ENCODE peak calls at places on chromosomes 7 and 10, in ten cellular contexts. K, Y, Q, E, G, X, F, B, S and W are unnamed samples.

GRCh38 chr10:129517680-129518057 is 50.6 kb downstream of the MGMT start:
- DNase-seq in K (no peak), S (no peak), G (no peak), F (no peak), Y (no peak), B (no peak), X (no peak), E (no peak), Q (no peak), W (no peak)

GRCh38 chr7:151552352-151553028 is 32.8 kb upstream of the RHEB start:
- DNase-seq in K (no peak), Y (no peak), G (no peak), F (peak), B (no peak), E (no peak), S (no peak), X (no peak), Q (no peak), W (no peak)

GRCh38 chr10:103666109-103666508 is 172.6 kb downstream of the NEURL1 start:
- DNase-seq in S (no peak), G (no peak), B (peak), Q (peak), K (peak), Y (peak), F (peak), E (peak), X (no peak), W (peak)

GRCh38 chr10:132994371-132994796 is 52.0 kb upstream of the CFAP46 start:
- DNase-seq in S (no peak), X (no peak), Y (peak), B (no peak), Q (no peak), E (no peak), K (no peak), F (no peak), G (no peak), W (peak)

GRCh38 chr10:110273474-110273873 is 31.2 kb downstream of the SMNDC1 start:
- DNase-seq in B (peak), Q (no peak), K (peak), E (peak), F (no peak), X (no peak), Y (peak), S (no peak), G (peak), W (peak)

GRCh38 chr7:76506081-76506440 is 4.3 kb upstream of the UPK3B start:
- DNase-seq in G (no peak), K (no peak), X (no peak), E (no peak), B (no peak), Q (peak), S (no peak), Y (no peak), F (no peak), W (no peak)

GRCh38 chr7:116339564-116339963 is 129.2 kb downstream of the TES start:
- DNase-seq in E (no peak), Q (no peak), G (no peak), S (no peak), K (peak), X (no peak), F (no peak), B (no peak), Y (no peak), W (peak)

GRCh38 chr10:72238392-72239175 is 22.5 kb upstream of the ASCC1 start:
- DNase-seq in E (no peak), B (no peak), F (no peak), Y (no peak), G (no peak), S (no peak), Q (no peak), X (no peak), K (no peak), W (no peak)

GRCh38 chr7:123637203-123637602 is 18.5 kb upstream of the LMOD2 start:
- DNase-seq in Q (peak), E (no peak), F (no peak), K (no peak), X (no peak), B (no peak), S (no peak), G (no peak), Y (no peak), W (no peak)

GRCh38 chr10:86601956-86602592 is 52.3 kb upstream of the OPN4 start:
- DNase-seq in E (no peak), K (no peak), S (no peak), Q (no peak), Y (no peak), F (no peak), X (no peak), G (no peak), B (no peak), W (no peak)

GRCh38 chr10:7026818-7027217 is 384.0 kb downstream of the SFMBT2 start:
- DNase-seq in E (no peak), B (no peak), Y (no peak), X (no peak), Q (no peak), F (no peak), G (no peak), K (no peak), S (no peak), W (no peak)

GRCh38 chr10:110432084-110432483 is 65.6 kb upstream of the DUSP5 start:
- DNase-seq in X (no peak), Y (no peak), Q (no peak), S (no peak), B (no peak), F (no peak), E (no peak), K (no peak), G (no peak), W (no peak)

GRCh38 chr10:59131673-59132072 is 44.8 kb upstream of the PHYHIPL start:
- DNase-seq in K (no peak), G (no peak), S (no peak), B (no peak), E (no peak), X (no peak), Q (no peak), Y (no peak), F (no peak), W (no peak)

GRCh38 chr10:37856881-37857286 is 526 bp downstream of the ZNF248 start:
- DNase-seq in X (no peak), F (peak), Q (no peak), S (no peak), K (no peak), Y (peak), G (peak), B (peak), E (peak), W (no peak)

GRCh38 chr7:146002431-146003078 is 114.0 kb upstream of the CNTNAP2 start:
- DNase-seq in B (no peak), Y (no peak), G (no peak), F (no peak), E (no peak), Q (no peak), S (no peak), X (no peak), K (no peak), W (peak)

GRCh38 chr7:24817339-24817738 is 60.1 kb upstream of the GSDME start:
- DNase-seq in S (no peak), F (no peak), Y (no peak), Q (no peak), K (peak), E (no peak), X (no peak), G (no peak), B (no peak), W (no peak)

GRCh38 chr7:44224951-44225565 is 24.3 kb downstream of the YKT6 start:
- DNase-seq in K (no peak), B (no peak), F (no peak), X (no peak), Y (no peak), Q (no peak), E (no peak), G (no peak), S (no peak), W (no peak)

GRCh38 chr10:114322344-114322743 is 82.0 kb downstream of the AFAP1L2 start:
- DNase-seq in Q (no peak), G (no peak), B (no peak), K (peak), F (no peak), X (no peak), S (no peak), Y (no peak), E (no peak), W (peak)

GRCh38 chr7:43337811-43338210 is 225.4 kb downstream of the HECW1 start:
- DNase-seq in F (no peak), E (no peak), G (no peak), Y (no peak), B (no peak), Q (no peak), S (no peak), X (no peak), K (no peak), W (no peak)

GRCh38 chr10:119807960-119808697 is 64.5 kb downstream of the MCMBP start:
- DNase-seq in G (no peak), Y (peak), K (peak), S (no peak), Q (no peak), B (peak), E (no peak), X (no peak), F (no peak), W (peak)

GRCh38 chr7:14855033-14855794 is 47.3 kb downstream of the DGKB start:
- DNase-seq in G (no peak), F (no peak), S (no peak), X (no peak), E (no peak), Q (no peak), K (no peak), Y (no peak), B (no peak), W (no peak)

GRCh38 chr10:110358869-110359629 is 54.3 kb upstream of the SMNDC1 start:
- DNase-seq in Y (peak), K (peak), F (no peak), B (peak), G (no peak), E (no peak), Q (peak), X (no peak), S (no peak), W (no peak)

GRCh38 chr10:652226-652625 is 37.2 kb downstream of the DIP2C start:
- DNase-seq in E (no peak), Q (peak), F (no peak), Y (no peak), X (no peak), S (no peak), K (no peak), G (no peak), B (no peak), W (no peak)

GRCh38 chr7:8638076-8638475 is 204.7 kb downstream of the NXPH1 start:
- DNase-seq in Q (peak), E (no peak), K (peak), G (no peak), S (no peak), F (peak), Y (no peak), X (no peak), B (no peak), W (no peak)

GRCh38 chr10:79387974-79388850 is 40.9 kb downstream of the PPIF start:
- DNase-seq in S (no peak), Q (peak), E (peak), X (no peak), K (no peak), B (no peak), Y (no peak), F (peak), G (peak), W (no peak)

GRCh38 chr10:35453855-35454532 is 117.7 kb downstream of the CCNY start:
- DNase-seq in Y (peak), G (no peak), Q (no peak), K (peak), S (no peak), E (no peak), F (no peak), X (no peak), B (peak), W (peak)